ENCODE peak calls at places on chromosomes 16 and 17, in eight cellular contexts. A, P, R, Q, D, J, M and V are unnamed samples. For H3K36me3, the result is how much of the 10 kb centered on the place peaks cover.

GRCh38 chr16:72179592-72179991 is 7.6 kb upstream of the PMFBP1 start:
- DNase-seq in A (no peak), M (no peak), R (no peak), Q (no peak), J (no peak), P (no peak), D (no peak), V (no peak)

GRCh38 chr16:86663691-86664517 is 85.6 kb downstream of the FOXL1 start:
- DNase-seq in M (peak), D (peak), R (no peak), A (no peak), Q (peak), P (no peak), J (no peak), V (no peak)

GRCh38 chr17:31488264-31488981 is 96.9 kb downstream of the RAB11FIP4 start:
- DNase-seq in M (peak), J (no peak), D (no peak), Q (no peak), A (no peak), R (no peak), P (no peak), V (no peak)

GRCh38 chr16:25012525-25012991 is 2.6 kb downstream of the ARHGAP17 start:
- DNase-seq in J (no peak), P (no peak), D (no peak), M (peak), Q (peak), A (no peak), R (peak), V (no peak)

GRCh38 chr17:45092932-45093430 is 31.9 kb downstream of the NMT1 start:
- DNase-seq in Q (peak), J (no peak), M (peak), P (no peak), A (peak), R (peak), D (peak), V (peak)

GRCh38 chr17:9644910-9645751 is at the start of gene USP43:
- DNase-seq in A (no peak), M (peak), D (no peak), J (no peak), R (no peak), Q (no peak), P (peak), V (peak)

GRCh38 chr17:50532452-50533024 is at the start of gene EPN3:
- DNase-seq in A (no peak), P (peak), Q (no peak), D (no peak), J (no peak), M (peak), R (no peak), V (no peak)

GRCh38 chr17:43908111-43908721 is 880 bp upstream of the MPP2 start:
- DNase-seq in Q (peak), J (peak), P (peak), D (peak), R (peak), M (no peak), A (peak), V (peak)

GRCh38 chr16:89338863-89339262 is 121.4 kb downstream of the ZNF778 start:
- DNase-seq in Q (no peak), J (no peak), A (peak), P (no peak), M (no peak), R (no peak), D (no peak), V (no peak)
- H3K4me3 ChIP-seq in Q (no peak), J (no peak), A (no peak), P (no peak), M (no peak), R (no peak), D (no peak), V (no peak)

DNA sequence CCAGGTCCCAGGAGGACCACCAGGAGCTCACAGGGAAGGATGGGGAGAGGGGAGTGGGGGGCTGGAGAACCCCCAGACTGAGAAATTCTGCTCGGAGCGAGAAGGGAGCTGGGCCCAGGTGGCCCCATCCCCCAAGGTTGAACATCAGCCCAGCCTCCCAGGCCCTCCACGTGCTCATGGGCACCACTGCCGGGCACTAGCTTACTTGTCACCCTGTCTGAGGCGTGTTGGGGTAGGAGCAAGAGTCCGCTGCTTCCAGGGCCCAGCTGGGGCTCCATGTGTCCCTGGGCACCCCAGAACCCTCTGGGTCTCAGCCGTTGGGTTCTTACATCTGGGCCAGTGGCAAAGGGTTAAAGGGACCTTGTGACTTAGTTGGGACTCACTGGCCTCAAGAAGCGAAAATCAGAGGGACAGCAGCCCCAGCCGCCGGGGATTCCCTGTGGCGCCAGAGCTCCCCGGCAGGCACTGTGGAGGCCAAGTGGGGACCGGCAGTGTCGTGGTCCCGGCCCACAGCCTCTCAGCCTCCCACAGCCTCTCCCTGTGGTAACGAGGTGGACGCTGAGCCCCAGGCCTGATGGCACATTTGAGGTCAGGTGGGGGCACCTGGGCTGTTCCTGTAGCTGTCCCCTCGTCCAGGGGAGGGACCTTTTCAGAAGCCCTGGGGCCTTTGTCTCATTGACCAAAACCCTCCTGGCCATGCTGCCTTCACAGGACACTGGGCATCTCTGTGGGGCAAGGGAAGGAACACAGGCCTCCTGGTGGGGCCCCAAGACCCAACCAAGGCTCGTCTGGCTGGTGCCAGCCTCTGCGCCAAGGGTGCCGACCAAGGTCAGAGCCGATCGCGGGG is 33.7 kb upstream of the CDH15 start:
- DNase-seq in R (no peak), P (no peak), A (peak), M (no peak), J (no peak), D (no peak), Q (no peak), V (no peak)
- H3K36me3 ChIP-seq in R (under half), P (under half), A (under half), M (under half), J (under half), D (under half), Q (under half), V (under half)

GRCh38 chr17:77208856-77209255 is 68.1 kb downstream of the SEC14L1 start:
- DNase-seq in D (no peak), P (no peak), A (no peak), R (no peak), Q (peak), M (no peak), J (no peak), V (no peak)

GRCh38 chr17:77208217-77208808 is 67.5 kb downstream of the SEC14L1 start:
- DNase-seq in A (peak), D (no peak), R (peak), Q (peak), P (peak), M (no peak), J (no peak), V (no peak)

GRCh38 chr17:77210331-77210730 is 69.6 kb downstream of the SEC14L1 start:
- DNase-seq in D (no peak), J (no peak), Q (no peak), M (no peak), A (peak), R (no peak), P (no peak), V (no peak)

GRCh38 chr17:77207689-77208216 is 67.0 kb downstream of the SEC14L1 start:
- DNase-seq in R (no peak), D (no peak), Q (no peak), J (no peak), A (peak), M (no peak), P (no peak), V (no peak)

DNA sequence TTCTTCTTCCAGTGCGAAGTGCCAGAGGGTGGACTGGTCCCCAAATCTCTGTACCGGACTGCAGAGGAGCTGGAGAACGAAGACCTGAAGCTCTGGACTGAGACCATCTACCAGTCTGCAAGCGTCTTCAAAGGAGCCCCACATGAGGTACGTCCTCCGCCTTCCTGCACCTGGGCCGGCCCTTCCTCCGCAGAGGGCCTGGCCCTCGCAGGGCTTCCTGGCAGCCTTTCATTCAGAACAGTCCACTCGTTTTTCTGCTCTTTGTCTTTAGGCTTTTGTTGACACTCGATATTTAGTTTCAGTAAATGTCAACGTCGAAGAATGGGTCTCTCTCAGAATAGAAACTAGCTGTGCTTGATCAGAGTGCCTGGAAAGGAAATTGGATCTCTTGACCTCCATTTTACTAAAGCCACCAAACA is 68.6 kb downstream of the SEC14L1 start:
- DNase-seq in D (no peak), R (no peak), P (no peak), M (no peak), A (peak), J (no peak), Q (no peak), V (no peak)
- H3K27ac ChIP-seq in D (no peak), R (no peak), P (peak), M (no peak), A (no peak), J (no peak), Q (no peak), V (peak)

GRCh38 chr17:74326506-74326905 is 480 bp downstream of the KIF19 start:
- DNase-seq in M (no peak), A (no peak), D (no peak), R (no peak), J (no peak), P (no peak), Q (no peak), V (no peak)

GRCh38 chr17:74324521-74324920 is 1.5 kb upstream of the KIF19 start:
- DNase-seq in Q (no peak), P (no peak), A (no peak), R (no peak), J (no peak), M (no peak), D (no peak), V (no peak)

GRCh38 chr17:74325376-74325742 is 667 bp upstream of the KIF19 start:
- DNase-seq in J (no peak), D (no peak), R (no peak), P (no peak), A (no peak), M (no peak), Q (no peak), V (no peak)

GRCh38 chr17:74328487-74328886 is 2.5 kb downstream of the KIF19 start:
- DNase-seq in J (no peak), M (no peak), P (no peak), A (no peak), Q (no peak), D (no peak), R (no peak), V (no peak)

DNA sequence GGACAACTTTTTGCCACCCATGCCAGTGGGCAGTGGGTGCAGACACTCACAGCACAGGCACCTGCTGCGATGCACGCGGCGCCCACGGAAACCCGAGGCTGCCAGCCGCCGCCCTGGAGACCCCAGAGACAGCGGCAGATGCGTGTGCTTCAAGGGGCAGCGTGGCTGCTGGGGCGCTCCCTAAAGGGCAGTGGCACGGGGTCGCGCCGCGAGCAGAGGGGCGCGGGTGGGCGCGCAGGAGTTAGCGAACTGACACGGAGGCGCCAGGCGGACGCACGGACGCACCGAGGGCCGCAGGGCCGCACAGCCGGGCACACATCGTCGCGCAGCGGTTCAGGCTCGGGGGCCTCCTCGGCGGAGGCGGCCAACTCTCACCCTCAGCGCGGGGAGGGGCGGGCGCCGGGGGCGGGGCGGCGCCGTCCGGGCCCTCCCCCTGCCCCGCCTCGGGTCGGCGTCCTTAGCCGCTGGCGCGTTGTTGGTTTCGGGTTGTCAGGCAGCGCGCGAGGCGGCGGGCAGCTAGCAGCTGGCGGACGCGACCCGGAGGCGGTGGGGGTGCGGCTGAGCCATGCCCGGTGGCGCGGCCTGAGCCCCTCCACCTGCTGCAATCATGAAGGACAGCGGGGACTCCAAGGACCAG is at the start of gene KIF19:
- DNase-seq in P (peak), R (no peak), A (peak), M (no peak), Q (no peak), D (no peak), J (peak), V (peak)
- H3K4me3 ChIP-seq in P (peak), R (peak), A (no peak), M (no peak), Q (no peak), D (no peak), J (peak), V (peak)

DNA sequence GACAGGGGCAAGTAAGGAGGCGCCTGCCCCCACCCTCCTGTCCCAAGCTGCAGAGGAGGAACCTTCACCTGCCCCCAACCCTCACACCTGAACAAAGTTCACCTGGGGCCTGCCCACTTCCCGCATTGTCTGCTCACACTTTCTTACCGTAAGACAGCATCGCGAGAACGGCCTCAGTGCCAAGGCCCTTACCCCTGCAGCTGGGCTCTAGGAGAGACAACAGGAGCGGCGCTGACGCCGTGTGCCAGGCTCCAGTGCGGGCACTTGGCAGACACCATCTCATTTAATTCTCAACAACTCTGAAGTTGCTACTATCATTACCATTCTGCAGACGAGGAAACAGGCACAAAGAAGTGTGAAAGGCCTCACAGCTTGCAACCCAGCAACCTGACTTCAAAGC is 4.1 kb downstream of the NAT9 start:
- DNase-seq in R (no peak), D (no peak), P (no peak), Q (no peak), J (no peak), M (no peak), A (no peak), V (no peak)
- H3K36me3 ChIP-seq in R (under half), D (under half), P (under half), Q (under half), J (half or more), M (under half), A (under half), V (under half)

DNA sequence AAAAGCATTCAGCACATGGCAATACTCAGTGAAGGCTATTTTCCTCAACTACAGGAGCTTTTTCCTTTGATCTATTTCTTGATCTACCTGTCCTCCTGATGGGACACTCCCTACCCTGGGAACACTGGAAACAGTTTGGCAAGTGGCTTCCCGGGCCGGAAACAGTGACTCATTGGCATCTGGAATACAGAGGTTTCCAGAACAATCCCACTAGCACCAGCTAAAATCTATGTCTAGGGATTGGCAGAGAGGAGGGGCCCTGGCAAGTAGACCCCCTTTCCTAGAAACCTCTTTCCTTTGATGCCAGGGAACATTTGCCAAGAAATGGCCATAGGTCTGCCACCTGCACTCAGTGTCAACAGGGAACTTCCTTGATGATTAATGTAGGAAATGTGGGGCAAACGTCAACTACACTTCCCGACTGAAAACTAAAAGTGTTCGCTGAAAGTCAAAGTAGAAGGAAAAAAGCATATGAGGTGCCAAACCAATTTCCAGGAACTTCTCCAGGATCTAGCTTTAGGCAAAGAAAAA is 30.4 kb upstream of the FBXW10B start:
- DNase-seq in A (peak), R (peak), J (no peak), Q (peak), P (no peak), M (peak), D (peak), V (peak)
- H3K27ac ChIP-seq in A (peak), R (peak), J (no peak), Q (peak), P (no peak), M (peak), D (no peak), V (peak)

DNA sequence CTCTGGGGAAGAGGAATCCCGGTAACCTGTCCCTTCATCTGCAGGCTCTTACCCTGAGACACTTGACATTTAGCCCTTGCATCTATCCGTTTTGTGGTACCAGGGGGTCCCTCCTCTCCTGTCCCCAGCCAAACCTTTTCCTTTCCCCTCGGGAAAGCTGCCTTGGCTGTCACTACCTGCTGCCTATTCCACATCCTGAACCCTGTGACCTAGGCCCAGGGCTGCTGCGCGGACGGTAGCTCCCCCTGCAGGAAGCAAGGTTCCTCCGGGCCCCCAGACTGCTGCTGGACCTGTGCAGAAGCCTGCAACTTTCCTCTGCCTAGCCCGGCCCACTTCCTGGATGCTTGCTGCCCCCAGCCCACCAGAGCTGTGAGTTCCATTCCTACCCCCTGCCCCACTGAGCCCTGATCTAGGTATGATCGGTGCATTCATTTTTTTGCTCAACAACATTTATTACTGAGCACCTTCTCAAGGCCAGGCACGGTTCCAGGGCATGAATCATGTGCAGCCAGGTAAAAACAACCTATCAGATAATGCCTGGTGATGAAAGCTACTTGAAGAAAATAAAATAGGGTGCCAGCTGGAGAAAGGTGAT is 10.5 kb upstream of the ALDOA start:
- DNase-seq in A (no peak), Q (no peak), P (peak), M (peak), D (no peak), R (no peak), J (peak), V (no peak)
- H3K4me3 ChIP-seq in A (no peak), Q (no peak), P (no peak), M (no peak), D (no peak), R (no peak), J (no peak), V (no peak)

DNA sequence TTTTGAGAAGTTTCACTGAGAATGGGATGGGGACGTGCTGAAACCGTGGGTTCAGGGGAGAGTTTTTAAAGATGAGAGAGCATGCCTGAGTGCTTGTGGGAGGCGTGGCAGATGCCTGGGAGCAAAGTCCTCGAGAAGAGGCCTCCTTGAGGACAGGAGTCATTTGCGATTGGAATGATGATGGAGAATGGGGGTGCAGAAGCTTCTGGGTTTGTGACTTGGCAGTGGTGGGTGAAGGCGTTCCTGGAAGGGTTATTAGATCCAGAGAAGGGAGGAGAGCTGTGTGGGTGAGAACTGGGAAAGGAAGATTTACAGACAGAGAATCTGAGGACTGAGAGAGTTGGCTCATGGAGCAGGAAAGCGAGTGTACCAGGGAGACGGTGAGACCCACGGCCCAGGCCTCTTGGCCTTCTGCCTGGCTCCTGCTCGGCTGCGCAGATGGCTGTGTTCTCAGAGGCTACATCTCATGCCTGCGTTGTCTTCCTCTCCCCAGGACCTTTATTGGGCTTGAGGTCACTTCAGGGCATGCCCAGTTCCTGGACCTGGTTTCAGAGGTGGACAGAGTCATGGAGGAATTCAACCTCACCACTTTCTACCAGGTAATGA is 8.6 kb upstream of the MMP15 start:
- DNase-seq in D (no peak), A (no peak), J (no peak), R (no peak), P (no peak), M (no peak), Q (no peak), V (no peak)
- H3K36me3 ChIP-seq in D (under half), A (under half), J (under half), R (under half), P (under half), M (under half), Q (under half), V (under half)